ENCODE peak calls at places on chromosomes 11 and 22, in ten cellular contexts. Y, H, T, A, J, E, S, I, C and V are unnamed samples.
A peak's percentile ranks its signal among the peaks of the same experiment; 100 is the strongest.

GRCh38 chr11:74730601-74731260 is 495 bp downstream of the CHRDL2 start:
- DNase-seq in Y (no peak), H (no peak), T (peak; percentile 11), A (no peak), J (no peak), E (no peak), S (no peak), I (no peak), C (no peak), V (no peak)

GRCh38 chr22:30910358-30910757 is 58.2 kb downstream of the MORC2 start:
- DNase-seq in Y (no peak), H (no peak), T (no peak), A (no peak), J (no peak), E (no peak), S (no peak), I (no peak), C (no peak), V (peak; percentile 26)

GRCh38 chr22:35219012-35219411 is 38.3 kb upstream of the HMGXB4 start:
- DNase-seq in Y (peak; percentile 69), H (no peak), T (peak; percentile 75), A (no peak), J (peak; percentile 3), E (no peak), S (no peak), I (no peak), C (no peak), V (no peak)

GRCh38 chr11:14408612-14409011 is 49.6 kb upstream of the RRAS2 start:
- DNase-seq in Y (no peak), H (no peak), T (no peak), A (no peak), J (no peak), E (no peak), S (no peak), I (no peak), C (no peak), V (no peak)

GRCh38 chr11:34537636-34538035 is 24.0 kb upstream of the ELF5 start:
- DNase-seq in Y (no peak), H (no peak), T (no peak), A (no peak), J (no peak), E (no peak), S (no peak), I (no peak), C (no peak), V (no peak)

GRCh38 chr22:38088723-38089473 is 4.9 kb upstream of the SLC16A8 start:
- DNase-seq in Y (no peak), H (no peak), T (peak; percentile 70), A (no peak), J (no peak), E (no peak), S (no peak), I (no peak), C (no peak), V (no peak)

GRCh38 chr11:72228844-72229231 is 4.3 kb downstream of the INPPL1 start:
- DNase-seq in Y (no peak), H (no peak), T (no peak), A (no peak), J (no peak), E (no peak), S (no peak), I (no peak), C (no peak), V (no peak)

GRCh38 chr11:64501500-64502427 is 89.3 kb upstream of the SLC22A12 start:
- DNase-seq in Y (no peak), H (no peak), T (no peak), A (no peak), J (no peak), E (peak; percentile 25), S (peak; percentile 83), I (no peak), C (no peak), V (no peak)

GRCh38 chr22:37442537-37442936 is 15.3 kb upstream of the ELFN2 start:
- DNase-seq in Y (peak; percentile 45), H (no peak), T (peak; percentile 57), A (no peak), J (peak; percentile 67), E (no peak), S (peak; percentile 18), I (no peak), C (no peak), V (no peak)

GRCh38 chr11:1036303-1036923 is at the start of gene MUC6:
- DNase-seq in Y (no peak), H (no peak), T (no peak), A (no peak), J (no peak), E (no peak), S (no peak), I (no peak), C (no peak), V (no peak)

GRCh38 chr22:19658967-19659804 is 55.1 kb upstream of the SEPTIN5 start:
- DNase-seq in Y (no peak), H (no peak), T (no peak), A (no peak), J (no peak), E (no peak), S (no peak), I (no peak), C (no peak), V (no peak)

GRCh38 chr11:19498986-19499669 is 213.5 kb upstream of the NAV2 start:
- DNase-seq in Y (peak; percentile 58), H (no peak), T (peak; percentile 93), A (no peak), J (no peak), E (no peak), S (no peak), I (no peak), C (no peak), V (no peak)

DNA sequence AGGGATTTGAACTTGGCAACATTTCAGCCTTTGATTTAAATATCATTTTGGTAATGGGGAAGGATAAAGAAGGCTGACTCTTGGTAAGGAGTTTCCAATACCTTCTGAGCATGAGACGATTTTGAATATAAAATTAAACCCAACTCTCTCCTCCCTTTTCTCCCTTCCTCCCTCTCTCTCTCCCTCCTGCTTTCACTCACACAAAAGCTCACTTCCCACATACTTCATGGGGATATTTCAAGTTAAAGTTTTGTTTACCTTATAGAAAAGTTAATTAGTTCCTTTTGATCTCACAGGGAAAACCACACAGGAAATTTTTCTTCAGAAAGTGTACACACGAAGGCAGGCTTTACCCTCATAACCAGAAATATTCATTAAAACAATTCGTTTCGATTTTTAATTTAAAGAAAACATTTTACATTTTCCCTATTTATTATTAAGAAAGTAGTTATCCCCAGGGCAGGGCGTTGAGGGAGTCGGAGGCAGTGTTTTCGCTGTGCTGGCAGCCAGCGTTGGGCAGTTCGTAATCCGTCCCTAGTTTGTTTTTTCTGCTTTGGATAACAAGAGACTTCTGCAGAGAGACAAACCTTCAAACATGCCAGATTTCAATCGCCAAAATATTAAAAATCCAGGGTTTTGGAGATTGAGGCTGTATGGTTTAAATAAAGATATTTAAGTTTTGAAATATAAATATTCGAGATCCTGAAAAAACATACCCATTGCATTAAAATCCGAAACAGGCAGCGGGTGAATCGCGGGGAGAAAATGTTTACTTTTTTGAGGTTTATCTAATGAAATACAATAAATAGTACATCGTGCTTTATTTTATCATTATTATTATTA is 25.3 kb upstream of the ALX4 start:
- DNase-seq in Y (no peak), H (no peak), T (no peak), A (no peak), J (no peak), E (no peak), S (no peak), I (no peak), C (no peak), V (no peak)
- H3K27ac ChIP-seq in Y (no peak overlapping the region), H (no peak overlapping the region), T (no peak overlapping the region), A (no peak overlapping the region), J (no peak overlapping the region), E (no peak overlapping the region), S (no peak overlapping the region), I (no peak overlapping the region), C (no peak overlapping the region), V (no peak overlapping the region)

GRCh38 chr11:30342736-30343166 is 19.8 kb downstream of the ARL14EP start:
- DNase-seq in Y (no peak), H (no peak), T (no peak), A (no peak), J (no peak), E (no peak), S (no peak), I (no peak), C (no peak), V (no peak)

GRCh38 chr11:30346068-30346688 is 23.3 kb downstream of the ARL14EP start:
- DNase-seq in Y (peak; percentile 62), H (no peak), T (peak; percentile 74), A (no peak), J (peak; percentile 15), E (peak; percentile 84), S (peak; percentile 52), I (peak; percentile 58), C (no peak), V (no peak)

GRCh38 chr11:30345644-30346043 is 22.7 kb downstream of the ARL14EP start:
- DNase-seq in Y (no peak), H (no peak), T (no peak), A (no peak), J (no peak), E (no peak), S (no peak), I (no peak), C (no peak), V (no peak)

GRCh38 chr11:30348035-30348434 is 25.1 kb downstream of the ARL14EP start:
- DNase-seq in Y (no peak), H (no peak), T (no peak), A (no peak), J (no peak), E (no peak), S (no peak), I (no peak), C (no peak), V (no peak)

DNA sequence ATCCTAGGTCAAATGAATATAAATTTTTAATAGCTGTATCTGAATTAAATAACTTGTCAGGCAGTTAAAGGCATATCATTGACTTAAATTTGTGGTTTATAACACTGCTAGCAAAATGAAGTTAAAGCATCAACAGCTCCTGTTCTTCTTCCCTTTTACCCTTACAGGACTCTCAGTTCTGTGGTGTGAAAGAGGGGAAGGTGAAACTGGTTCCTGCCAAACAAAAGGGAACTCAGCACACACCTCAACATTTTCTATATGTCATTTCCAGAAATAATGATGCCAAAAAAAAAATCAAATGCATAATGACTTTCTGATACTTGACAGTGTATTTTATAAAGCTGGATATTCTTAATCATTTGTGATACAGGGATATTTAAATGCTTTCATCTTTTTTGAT is 21.2 kb downstream of the ARL14EP start:
- DNase-seq in Y (no peak), H (no peak), T (no peak), A (no peak), J (no peak), E (no peak), S (no peak), I (no peak), C (no peak), V (no peak)
- H3K4me3 ChIP-seq in Y (no peak overlapping the region), H (no peak overlapping the region), T (no peak overlapping the region), A (no peak overlapping the region), J (no peak overlapping the region), E (no peak overlapping the region), S (no peak overlapping the region), I (no peak overlapping the region), C (no peak overlapping the region), V (no peak overlapping the region)

GRCh38 chr11:8722156-8722555 is 39.6 kb downstream of the RPL27A start:
- DNase-seq in Y (peak; percentile 56), H (no peak), T (no peak), A (no peak), J (no peak), E (no peak), S (peak; percentile 62), I (no peak), C (no peak), V (peak; percentile 79)
- H3K27me3 ChIP-seq in Y (no peaks in the 10 kb centered on the region), H (no peaks in the 10 kb centered on the region), T (no peaks in the 10 kb centered on the region), A (no peaks in the 10 kb centered on the region), J (no peaks in the 10 kb centered on the region), E (no peaks in the 10 kb centered on the region), S (no peaks in the 10 kb centered on the region), I (no peaks in the 10 kb centered on the region), C (no peaks in the 10 kb centered on the region), V (no peaks in the 10 kb centered on the region)

GRCh38 chr11:103939694-103940093 is 96.7 kb upstream of the DDI1 start:
- DNase-seq in Y (no peak), H (no peak), T (no peak), A (no peak), J (no peak), E (no peak), S (no peak), I (no peak), C (no peak), V (no peak)
- H3K27ac ChIP-seq in Y (no peak overlapping the region), H (no peak overlapping the region), T (no peak overlapping the region), A (no peak overlapping the region), J (no peak overlapping the region), E (no peak overlapping the region), S (no peak overlapping the region), I (no peak overlapping the region), C (no peak overlapping the region), V (no peak overlapping the region)